ENCODE peak calls at places on chromosome 14, in seven cellular contexts. P is A549, T is HepG2, Q is IMR-90, D is uterus, C is transverse colon, E is HCT116. K is an unnamed sample.

GRCh38 chr14:103019827-103020226 is 37.5 kb downstream of the CDC42BPB start:
- DNase-seq in E (no peak), C (no peak), P (no peak), Q (no peak), D (no peak), T (no peak), K (no peak)

GRCh38 chr14:30906752-30907658 is 32.6 kb downstream of the COCH start:
- DNase-seq in Q (peak), C (no peak), D (no peak), T (peak), E (peak), P (no peak), K (no peak)

GRCh38 chr14:64930085-64930843 is 12.3 kb downstream of the GPX2 start:
- DNase-seq in C (no peak), P (no peak), D (no peak), Q (peak), T (no peak), E (no peak), K (no peak)

GRCh38 chr14:80523518-80524117 is 312.3 kb upstream of the DIO2 start:
- DNase-seq in E (no peak), P (no peak), T (no peak), C (no peak), Q (peak), D (no peak), K (no peak)

GRCh38 chr14:87430810-87431209 is 562.2 kb downstream of the GALC start:
- DNase-seq in D (no peak), T (peak), Q (peak), E (no peak), P (peak), C (no peak), K (no peak)

GRCh38 chr14:105055736-105056302 is 9.4 kb downstream of the GPR132 start:
- DNase-seq in Q (no peak), D (no peak), P (no peak), E (no peak), C (no peak), T (no peak), K (no peak)

GRCh38 chr14:51636109-51636508 is 15.6 kb upstream of the FRMD6 start:
- DNase-seq in P (no peak), D (no peak), T (no peak), Q (no peak), C (no peak), E (no peak), K (no peak)

GRCh38 chr14:54147285-54147684 is 190.7 kb upstream of the BMP4 start:
- DNase-seq in D (no peak), E (no peak), C (no peak), Q (peak), T (no peak), P (no peak), K (no peak)

GRCh38 chr14:53956427-53957201 is at the start of gene BMP4:
- DNase-seq in D (peak), C (peak), E (peak), P (no peak), T (peak), Q (peak), K (peak)

GRCh38 chr14:104638927-104639450 is 34.4 kb upstream of the TMEM179 start:
- DNase-seq in C (no peak), Q (no peak), T (no peak), D (no peak), P (no peak), E (no peak), K (no peak)

GRCh38 chr14:71011479-71011878 is 104.2 kb downstream of the PCNX1 start:
- DNase-seq in C (no peak), P (no peak), D (no peak), Q (no peak), E (no peak), T (no peak), K (no peak)

GRCh38 chr14:98489115-98489514 is 782.9 kb downstream of the BCL11B start:
- DNase-seq in C (no peak), P (no peak), Q (no peak), D (no peak), T (no peak), E (no peak), K (no peak)

GRCh38 chr14:69291891-69292586 is 32.1 kb downstream of the GALNT16 start:
- DNase-seq in Q (no peak), T (no peak), P (no peak), D (no peak), E (no peak), C (no peak), K (no peak)

GRCh38 chr14:102451064-102451352 is 58.6 kb downstream of the ANKRD9 start:
- DNase-seq in C (no peak), P (no peak), D (no peak), Q (no peak), T (no peak), E (no peak), K (no peak)

GRCh38 chr14:35202195-35202594 is 79.8 kb downstream of the PRORP start:
- DNase-seq in C (no peak), E (no peak), Q (no peak), D (no peak), P (no peak), T (no peak), K (no peak)

GRCh38 chr14:69429643-69430042 is 31.2 kb downstream of the SLC39A9 start:
- DNase-seq in Q (no peak), P (no peak), D (no peak), E (no peak), C (no peak), T (no peak), K (no peak)

GRCh38 chr14:38073641-38074040 is 134.1 kb upstream of the SSTR1 start:
- DNase-seq in P (no peak), D (no peak), E (no peak), Q (no peak), T (no peak), C (no peak), K (no peak)

GRCh38 chr14:81591266-81591665 is 57.6 kb upstream of the SEL1L start:
- DNase-seq in C (no peak), E (no peak), P (no peak), T (no peak), Q (no peak), D (no peak), K (no peak)
- TF ChIP-seq POLR2A in C (no peak), E (no peak), P (no peak), T (no peak), Q (no peak), D (no peak), K (no peak)

GRCh38 chr14:21098134-21098891 is at the start of gene ZNF219:
- DNase-seq in T (peak), P (peak), E (no peak), C (peak), Q (peak), D (peak), K (peak)

GRCh38 chr14:21096889-21097615 is 1.4 kb downstream of the ZNF219 start:
- DNase-seq in P (no peak), E (no peak), D (no peak), C (no peak), T (no peak), Q (no peak), K (no peak)

GRCh38 chr14:21098892-21099595 is 589 bp upstream of the ZNF219 start:
- DNase-seq in T (no peak), Q (no peak), D (no peak), C (no peak), P (no peak), E (no peak), K (no peak)

GRCh38 chr14:21096438-21096837 is 2.0 kb downstream of the ZNF219 start:
- DNase-seq in P (no peak), D (no peak), Q (no peak), T (no peak), E (no peak), C (no peak), K (no peak)

GRCh38 chr14:21097616-21098133 is 780 bp downstream of the ZNF219 start:
- DNase-seq in E (no peak), P (no peak), Q (no peak), C (peak), D (peak), T (no peak), K (no peak)
- H3K4me3 ChIP-seq in E (no peak), P (peak), Q (peak), C (peak), D (peak), T (peak), K (peak)

GRCh38 chr14:24135834-24136683 is at the start of gene PSME1:
- DNase-seq in Q (peak), P (peak), E (peak), C (peak), D (peak), T (peak), K (peak)
- TF ChIP-seq POLR2A in Q (no peak), P (peak), E (peak), C (peak), D (peak), T (no peak), K (peak)

GRCh38 chr14:93971635-93972027 is 4.7 kb downstream of the ASB2 start:
- DNase-seq in T (no peak), D (no peak), Q (no peak), P (no peak), E (no peak), C (no peak), K (no peak)
- H3K4me3 ChIP-seq in T (no peak), D (no peak), Q (no peak), P (no peak), E (no peak), C (no peak), K (no peak)

GRCh38 chr14:22509036-22509709 is 79.9 kb downstream of the DAD1 start:
- DNase-seq in Q (no peak), T (no peak), P (no peak), C (no peak), E (no peak), D (no peak), K (no peak)
- TF ChIP-seq POLR2A in Q (no peak), T (no peak), P (no peak), C (no peak), E (no peak), D (no peak), K (no peak)

DNA sequence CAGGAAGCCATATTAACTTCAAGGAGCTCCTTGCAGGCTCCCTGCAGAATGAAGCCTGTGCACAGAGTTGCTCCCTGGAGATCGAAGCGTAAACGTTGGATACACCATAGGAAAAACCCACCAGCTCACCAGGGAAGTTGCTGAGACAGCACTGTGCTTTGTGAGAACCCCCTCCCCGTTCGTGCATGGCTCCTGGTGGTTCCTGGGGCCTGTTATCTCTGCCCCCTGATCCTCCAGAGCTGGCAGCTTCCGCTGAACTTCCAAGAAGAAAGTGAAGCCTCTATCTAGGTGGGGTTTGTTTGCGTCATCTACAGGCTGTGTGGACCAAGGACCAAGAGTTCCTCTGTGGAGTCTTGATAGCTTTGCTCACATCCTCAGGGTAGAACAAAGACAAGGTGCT is 2.4 kb upstream of the CCDC85C start:
- DNase-seq in E (no peak), Q (no peak), T (no peak), D (no peak), C (no peak), P (no peak), K (no peak)
- H3K4me3 ChIP-seq in E (no peak), Q (no peak), T (no peak), D (no peak), C (no peak), P (no peak), K (no peak)

GRCh38 chr14:99602788-99603415 is 1.1 kb downstream of the CCDC85C start:
- DNase-seq in D (no peak), P (no peak), Q (no peak), T (no peak), E (no peak), C (no peak), K (no peak)

GRCh38 chr14:99603965-99604765 is at the start of gene CCDC85C:
- DNase-seq in E (peak), D (peak), P (peak), Q (peak), T (peak), C (peak), K (peak)

GRCh38 chr14:99603471-99603933 is 505 bp downstream of the CCDC85C start:
- DNase-seq in T (no peak), P (no peak), E (no peak), Q (peak), D (peak), C (peak), K (peak)

GRCh38 chr14:99605299-99605961 is 1.4 kb upstream of the CCDC85C start:
- DNase-seq in Q (peak), T (peak), E (peak), D (peak), P (peak), C (peak), K (peak)

GRCh38 chr14:99604766-99605298 is 825 bp upstream of the CCDC85C start:
- DNase-seq in C (peak), T (no peak), Q (peak), P (peak), E (no peak), D (peak), K (peak)
- TF ChIP-seq POLR2A in C (peak), T (peak), Q (no peak), P (no peak), E (no peak), D (no peak), K (peak)

GRCh38 chr14:60658909-60659585 is 9.8 kb upstream of the SIX1 start:
- DNase-seq in E (no peak), D (no peak), P (no peak), C (no peak), T (peak), Q (peak), K (no peak)
- H3K4me3 ChIP-seq in E (no peak), D (no peak), P (no peak), C (no peak), T (no peak), Q (no peak), K (no peak)

GRCh38 chr14:95263527-95264231 is 56.0 kb downstream of the CLMN start:
- DNase-seq in D (no peak), E (no peak), C (no peak), T (no peak), Q (no peak), P (no peak), K (no peak)

GRCh38 chr14:95262511-95262891 is 57.2 kb downstream of the CLMN start:
- DNase-seq in P (no peak), T (no peak), E (no peak), D (no peak), Q (no peak), C (no peak), K (no peak)

GRCh38 chr14:95267306-95267705 is 52.4 kb downstream of the CLMN start:
- DNase-seq in C (no peak), T (no peak), E (no peak), D (no peak), P (no peak), Q (no peak), K (no peak)

GRCh38 chr14:95264271-95264973 is 55.3 kb downstream of the CLMN start:
- DNase-seq in D (no peak), E (no peak), P (no peak), C (no peak), Q (no peak), T (no peak), K (no peak)

GRCh38 chr14:95265106-95266094 is 54.3 kb downstream of the CLMN start:
- DNase-seq in C (peak), T (peak), P (peak), Q (peak), E (peak), D (peak), K (peak)
- TF ChIP-seq POLR2A in C (peak), T (no peak), P (no peak), Q (no peak), E (no peak), D (no peak), K (peak)

K was measured in body of pancreas.